ENCODE peak calls at places on chromosomes 2 and 18, in seven cellular contexts. L, I, W, U, B, N and F are unnamed samples. For H3K4me1, the result is how much of the 10 kb centered on the place peaks cover.

GRCh38 chr2:164984428-164984827 is 29.1 kb upstream of the SLC38A11 start:
- DNase-seq in I (no peak), N (no peak), U (no peak), W (peak), B (no peak), L (no peak), F (peak)

GRCh38 chr2:54572636-54573531 is 116.8 kb downstream of the SPTBN1 start:
- DNase-seq in W (peak), L (no peak), I (no peak), B (peak), N (no peak), U (no peak), F (peak)

GRCh38 chr2:43399515-43400245 is 173.3 kb upstream of the ZFP36L2 start:
- DNase-seq in N (no peak), I (no peak), L (no peak), W (peak), B (peak), U (no peak), F (peak)

GRCh38 chr2:187136646-187137045 is 287.7 kb upstream of the ZSWIM2 start:
- DNase-seq in L (no peak), W (no peak), B (no peak), U (no peak), N (no peak), I (no peak), F (no peak)

GRCh38 chr2:148667114-148667513 is 22.6 kb downstream of the EPC2 start:
- DNase-seq in L (no peak), N (no peak), I (no peak), W (no peak), U (no peak), B (no peak), F (no peak)

GRCh38 chr2:14994721-14995120 is 362.2 kb downstream of the LRATD1 start:
- DNase-seq in W (no peak), U (no peak), N (no peak), L (no peak), B (no peak), I (no peak), F (no peak)

GRCh38 chr2:58634653-58635347 is 393.7 kb upstream of the FANCL start:
- DNase-seq in B (peak), W (no peak), N (no peak), U (no peak), L (no peak), I (peak), F (peak)

GRCh38 chr2:113200236-113200635 is 26.5 kb downstream of the PSD4 start:
- DNase-seq in I (peak), B (no peak), U (no peak), W (no peak), N (no peak), L (peak), F (no peak)

GRCh38 chr18:38751897-38752296 is 1186.3 kb upstream of the CELF4 start:
- DNase-seq in B (no peak), L (no peak), N (no peak), I (no peak), W (no peak), U (no peak), F (peak)

GRCh38 chr2:233882353-233882752 is 14.2 kb upstream of the MSL3B start:
- DNase-seq in I (no peak), W (no peak), L (no peak), N (no peak), U (no peak), B (no peak), F (peak)

GRCh38 chr2:30293303-30293912 is 62.1 kb downstream of the LBH start:
- DNase-seq in W (peak), I (peak), L (no peak), N (no peak), B (no peak), U (no peak), F (peak)

GRCh38 chr2:236664131-236664530 is 94.5 kb downstream of the ACKR3 start:
- DNase-seq in I (no peak), U (no peak), L (no peak), B (no peak), N (no peak), W (no peak), F (no peak)

GRCh38 chr2:225013432-225014048 is 28.7 kb downstream of the DOCK10 start:
- DNase-seq in L (no peak), W (no peak), B (no peak), I (peak), U (no peak), N (no peak), F (peak)

GRCh38 chr2:231642631-231643493 is 50.2 kb downstream of the TEX44 start:
- DNase-seq in I (no peak), L (peak), W (peak), B (peak), U (no peak), N (no peak), F (peak)

GRCh38 chr2:80852808-80853139 is 548.2 kb upstream of the LRRTM1 start:
- DNase-seq in N (peak), I (peak), B (no peak), U (peak), W (no peak), L (peak), F (no peak)

GRCh38 chr2:70790079-70790963 is at the start of gene FIGLA:
- DNase-seq in I (peak), N (peak), W (no peak), L (peak), U (peak), B (peak), F (no peak)

GRCh38 chr2:239819091-239819973 is 205.8 kb downstream of the NDUFA10 start:
- DNase-seq in L (peak), I (no peak), B (no peak), U (no peak), W (no peak), N (no peak), F (no peak)

GRCh38 chr18:48643262-48643661 is 104.4 kb downstream of the CTIF start:
- DNase-seq in W (peak), B (no peak), U (no peak), L (no peak), I (no peak), N (no peak), F (peak)

GRCh38 chr2:101188683-101189405 is 37.7 kb upstream of the TBC1D8 start:
- DNase-seq in W (peak), U (peak), N (peak), B (peak), I (peak), L (peak), F (peak)

DNA sequence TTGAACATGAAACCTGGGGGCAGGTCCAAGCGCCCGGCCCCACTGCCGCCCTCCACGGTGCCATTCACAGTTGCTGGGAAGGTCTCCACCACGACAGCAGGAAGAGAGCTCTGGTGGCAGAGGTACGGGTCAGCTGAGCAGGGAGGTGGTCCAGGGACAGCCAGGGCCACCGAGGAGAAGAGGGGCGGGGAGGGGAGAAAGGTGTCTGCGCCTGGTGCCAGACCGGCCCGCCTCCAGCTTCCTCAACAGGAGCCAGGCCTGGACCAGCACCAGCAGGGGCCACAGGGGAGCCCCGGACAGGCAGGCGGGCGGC is 56.2 kb downstream of the BIN1 start:
- DNase-seq in I (no peak), B (no peak), N (no peak), L (no peak), W (no peak), U (no peak), F (no peak)
- H4K8ac ChIP-seq in I (no peak), B (no peak), N (no peak), L (no peak), W (no peak), U (no peak), F (no peak)

GRCh38 chr2:191802180-191802579 is 44.7 kb downstream of the CAVIN2 start:
- DNase-seq in L (no peak), W (no peak), I (no peak), N (no peak), B (no peak), U (no peak), F (no peak)
- H3K4me1 ChIP-seq in L (under half), W (under half), I (under half), N (under half), B (under half), U (under half), F (under half)

DNA sequence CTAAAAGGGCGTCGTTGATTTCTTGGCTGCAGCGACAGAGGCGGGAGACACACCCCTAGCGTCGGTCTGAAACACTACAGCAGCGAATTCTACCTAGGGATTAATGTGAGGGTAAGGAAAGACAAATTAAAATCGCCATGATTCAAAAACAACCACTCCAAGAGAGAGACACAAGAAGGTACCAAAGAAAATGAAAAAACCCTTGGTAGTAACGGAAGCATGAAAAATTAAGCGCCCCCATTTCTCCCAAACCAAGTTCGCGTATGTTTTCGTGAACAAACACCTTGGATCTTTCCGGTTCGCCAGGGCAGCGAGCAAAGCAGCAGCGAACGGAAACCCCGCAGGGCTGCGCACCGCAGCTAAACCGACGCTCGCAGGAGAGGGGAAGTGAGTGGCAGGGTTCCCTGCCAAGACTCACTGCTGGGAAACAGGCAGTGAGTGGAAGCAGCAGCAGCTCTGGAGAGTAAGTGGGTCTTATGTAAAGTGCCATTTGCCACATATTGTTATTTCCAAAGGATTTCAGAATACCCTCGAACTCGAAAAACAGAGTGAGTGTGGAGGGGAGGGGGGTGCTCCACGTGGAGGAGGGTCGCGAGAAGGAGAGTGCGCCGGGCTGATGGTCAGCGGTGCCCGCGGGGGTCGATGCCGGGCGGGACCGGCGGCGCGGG is 1.0 kb downstream of the PPP3R1 start:
- DNase-seq in W (peak), B (peak), L (peak), I (peak), U (peak), N (peak), F (peak)
- H4K8ac ChIP-seq in W (peak), B (peak), L (no peak), I (no peak), U (no peak), N (peak), F (no peak)

GRCh38 chr2:60552096-60552850 is 1.2 kb downstream of the BCL11A start:
- DNase-seq in I (peak), U (no peak), L (peak), W (no peak), N (peak), B (peak), F (peak)
- H3K4me1 ChIP-seq in I (under half), U (under half), L (under half), W (under half), N (under half), B (under half), F (under half)

DNA sequence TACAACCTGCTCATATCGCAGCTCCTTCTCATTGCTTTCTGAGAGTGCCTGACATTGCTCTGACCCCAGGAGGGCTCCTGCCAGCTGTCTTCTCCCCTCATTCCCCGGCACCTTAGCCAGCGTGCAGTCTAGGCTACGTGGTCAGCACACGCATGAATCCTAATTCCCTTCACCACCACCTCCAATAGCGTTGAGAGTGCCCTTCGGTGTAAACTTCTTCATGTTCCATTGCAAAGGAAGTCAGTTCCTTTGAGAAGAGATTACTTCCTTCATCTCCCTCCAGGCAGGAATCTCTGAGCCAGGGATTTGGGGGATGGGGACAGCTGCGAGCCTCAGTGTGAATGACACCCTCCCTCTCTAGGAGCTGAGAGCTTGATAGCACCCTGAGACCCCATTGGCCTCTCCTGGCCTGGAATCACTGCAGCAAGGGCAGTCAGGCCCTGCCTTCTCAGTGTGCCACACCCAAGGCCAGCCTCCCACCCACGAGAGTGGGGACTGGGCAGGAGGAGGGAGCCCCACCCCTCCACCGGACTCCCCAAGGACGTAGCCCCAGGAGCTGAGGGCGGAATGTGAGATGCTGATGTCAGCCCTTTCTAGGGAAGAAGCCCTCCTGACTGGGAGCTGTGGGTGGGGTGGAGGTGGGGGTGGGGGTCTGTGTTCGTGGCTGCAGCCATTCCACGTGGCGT is 53.4 kb downstream of the SLC66A2 start:
- DNase-seq in W (no peak), I (no peak), N (no peak), U (no peak), B (no peak), L (no peak), F (no peak)
- H4K8ac ChIP-seq in W (no peak), I (no peak), N (no peak), U (no peak), B (no peak), L (no peak), F (no peak)